ENCODE peak calls at places on chromosomes 1 and 21, in five cellular contexts. One of them, this sample, is unnamed.
A peak's percentile ranks its signal among the peaks of the same experiment; 100 is the strongest.

GRCh38 chr1:74180490-74180889 is 17.5 kb downstream of the LRRIQ3 start:
- DNase-seq in AG09309: peak; percentile 3
- DNase-seq in CD4-positive, alpha-beta T cell: no peak
- DNase-seq in astrocyte of the spinal cord: peak; percentile 5
- DNase-seq in brain microvascular endothelial cell: peak; percentile 18
- DNase-seq in this sample: no peak

GRCh38 chr1:46094454-46094853 is 38.0 kb downstream of the PIK3R3 start:
- DNase-seq in brain microvascular endothelial cell: no peak
- DNase-seq in astrocyte of the spinal cord: no peak
- DNase-seq in CD4-positive, alpha-beta T cell: no peak
- DNase-seq in AG09309: no peak
- DNase-seq in this sample: no peak

GRCh38 chr1:7856345-7856744 is 3.5 kb upstream of the UTS2 start:
- DNase-seq in AG09309: no peak
- DNase-seq in CD4-positive, alpha-beta T cell: no peak
- DNase-seq in brain microvascular endothelial cell: peak; percentile 9
- DNase-seq in astrocyte of the spinal cord: no peak
- DNase-seq in this sample: no peak

GRCh38 chr1:172723251-172723650 is 64.3 kb downstream of the FASLG start:
- DNase-seq in astrocyte of the spinal cord: peak; percentile 38
- DNase-seq in AG09309: no peak
- DNase-seq in brain microvascular endothelial cell: no peak
- DNase-seq in CD4-positive, alpha-beta T cell: no peak
- DNase-seq in this sample: no peak

GRCh38 chr1:165900576-165901380 is 73.4 kb downstream of the UCK2 start:
- DNase-seq in brain microvascular endothelial cell: peak; percentile 14
- DNase-seq in astrocyte of the spinal cord: peak; percentile 31
- DNase-seq in AG09309: no peak
- DNase-seq in CD4-positive, alpha-beta T cell: no peak
- DNase-seq in this sample: no peak

GRCh38 chr21:15422761-15423160 is 307.0 kb upstream of the USP25 start:
- DNase-seq in AG09309: no peak
- DNase-seq in CD4-positive, alpha-beta T cell: no peak
- DNase-seq in brain microvascular endothelial cell: peak; percentile 70
- DNase-seq in astrocyte of the spinal cord: peak; percentile 92
- DNase-seq in this sample: no peak

GRCh38 chr1:1033009-1033587 is 13.2 kb downstream of the AGRN start:
- DNase-seq in CD4-positive, alpha-beta T cell: peak; percentile 74
- DNase-seq in brain microvascular endothelial cell: peak; percentile 54
- DNase-seq in astrocyte of the spinal cord: peak; percentile 72
- DNase-seq in AG09309: no peak
- DNase-seq in this sample: peak; percentile 97

GRCh38 chr1:58819719-58820118 is 35.9 kb upstream of the JUN start:
- DNase-seq in CD4-positive, alpha-beta T cell: no peak
- DNase-seq in astrocyte of the spinal cord: no peak
- DNase-seq in AG09309: no peak
- DNase-seq in brain microvascular endothelial cell: peak; percentile 20
- DNase-seq in this sample: no peak

GRCh38 chr1:111789077-111789476 is 33.4 kb downstream of the DDX20 start:
- DNase-seq in brain microvascular endothelial cell: no peak
- DNase-seq in astrocyte of the spinal cord: no peak
- DNase-seq in AG09309: peak; percentile 8
- DNase-seq in CD4-positive, alpha-beta T cell: no peak
- DNase-seq in this sample: no peak

GRCh38 chr1:201877877-201878339 is 10.8 kb upstream of the SHISA4 start:
- DNase-seq in AG09309: no peak
- DNase-seq in CD4-positive, alpha-beta T cell: no peak
- DNase-seq in astrocyte of the spinal cord: peak; percentile 64
- DNase-seq in brain microvascular endothelial cell: peak; percentile 52
- DNase-seq in this sample: no peak

GRCh38 chr1:199394856-199395255 is 632.7 kb upstream of the NR5A2 start:
- DNase-seq in CD4-positive, alpha-beta T cell: no peak
- DNase-seq in astrocyte of the spinal cord: no peak
- DNase-seq in AG09309: no peak
- DNase-seq in brain microvascular endothelial cell: no peak
- DNase-seq in this sample: no peak

GRCh38 chr1:204445860-204446412 is 34.3 kb upstream of the PPP1R15B start:
- DNase-seq in CD4-positive, alpha-beta T cell: peak; percentile 14
- DNase-seq in brain microvascular endothelial cell: peak; percentile 13
- DNase-seq in astrocyte of the spinal cord: no peak
- DNase-seq in AG09309: no peak
- DNase-seq in this sample: peak; percentile 37

GRCh38 chr1:41627491-41628280 is 143.2 kb upstream of the EDN2 start:
- DNase-seq in AG09309: no peak
- DNase-seq in astrocyte of the spinal cord: no peak
- DNase-seq in CD4-positive, alpha-beta T cell: no peak
- DNase-seq in brain microvascular endothelial cell: no peak
- DNase-seq in this sample: no peak

GRCh38 chr1:2240251-2241156 is 12.4 kb downstream of the SKI start:
- DNase-seq in astrocyte of the spinal cord: peak; percentile 77
- DNase-seq in AG09309: no peak
- DNase-seq in CD4-positive, alpha-beta T cell: no peak
- DNase-seq in brain microvascular endothelial cell: no peak
- DNase-seq in this sample: no peak

GRCh38 chr1:181255270-181255929 is 166.9 kb downstream of the IER5 start:
- DNase-seq in brain microvascular endothelial cell: peak; percentile 71
- DNase-seq in astrocyte of the spinal cord: peak; percentile 93
- DNase-seq in AG09309: peak; percentile 98
- DNase-seq in CD4-positive, alpha-beta T cell: no peak
- DNase-seq in this sample: no peak

GRCh38 chr1:116951175-116951935 is 41.6 kb downstream of the PTGFRN start:
- DNase-seq in AG09309: peak; percentile 34
- DNase-seq in CD4-positive, alpha-beta T cell: no peak
- DNase-seq in astrocyte of the spinal cord: peak; percentile 84
- DNase-seq in brain microvascular endothelial cell: peak; percentile 49
- DNase-seq in this sample: no peak

GRCh38 chr1:200774311-200774710 is 35.6 kb downstream of the CAMSAP2 start:
- DNase-seq in CD4-positive, alpha-beta T cell: no peak
- DNase-seq in astrocyte of the spinal cord: no peak
- DNase-seq in brain microvascular endothelial cell: no peak
- DNase-seq in AG09309: no peak
- DNase-seq in this sample: no peak

GRCh38 chr1:64320470-64320869 is 117.0 kb downstream of the UBE2U start:
- DNase-seq in AG09309: peak; percentile 79
- DNase-seq in brain microvascular endothelial cell: no peak
- DNase-seq in astrocyte of the spinal cord: no peak
- DNase-seq in CD4-positive, alpha-beta T cell: no peak
- DNase-seq in this sample: no peak

GRCh38 chr1:162987866-162988265 is 81.3 kb upstream of the RGS4 start:
- DNase-seq in astrocyte of the spinal cord: peak; percentile 69
- DNase-seq in CD4-positive, alpha-beta T cell: no peak
- DNase-seq in brain microvascular endothelial cell: no peak
- DNase-seq in AG09309: no peak
- DNase-seq in this sample: no peak

GRCh38 chr1:2526824-2527552 is 592 bp upstream of the PANK4 start:
- DNase-seq in CD4-positive, alpha-beta T cell: no peak
- DNase-seq in brain microvascular endothelial cell: no peak
- DNase-seq in AG09309: no peak
- DNase-seq in astrocyte of the spinal cord: peak; percentile 31
- DNase-seq in this sample: no peak

GRCh38 chr21:45508607-45509565 is 33.4 kb downstream of the SLC19A1 start:
- DNase-seq in astrocyte of the spinal cord: no peak
- DNase-seq in AG09309: no peak
- DNase-seq in CD4-positive, alpha-beta T cell: no peak
- DNase-seq in brain microvascular endothelial cell: no peak
- DNase-seq in this sample: no peak

GRCh38 chr1:8987881-8988617 is 38.2 kb downstream of the SLC2A7 start:
- DNase-seq in astrocyte of the spinal cord: peak; percentile 53
- DNase-seq in brain microvascular endothelial cell: peak; percentile 34
- DNase-seq in CD4-positive, alpha-beta T cell: peak; percentile 60
- DNase-seq in AG09309: no peak
- DNase-seq in this sample: peak; percentile 55

GRCh38 chr21:38819719-38820147 is 14.0 kb downstream of the ETS2 start:
- DNase-seq in brain microvascular endothelial cell: peak; percentile 60
- DNase-seq in AG09309: no peak
- DNase-seq in astrocyte of the spinal cord: peak; percentile 61
- DNase-seq in CD4-positive, alpha-beta T cell: no peak
- DNase-seq in this sample: no peak

GRCh38 chr1:167297222-167298214 is 76.8 kb downstream of the POU2F1 start:
- DNase-seq in brain microvascular endothelial cell: no peak
- DNase-seq in CD4-positive, alpha-beta T cell: no peak
- DNase-seq in astrocyte of the spinal cord: no peak
- DNase-seq in AG09309: no peak
- DNase-seq in this sample: no peak

GRCh38 chr1:181451661-181452060 is 31.7 kb upstream of the CACNA1E start:
- DNase-seq in astrocyte of the spinal cord: no peak
- DNase-seq in AG09309: no peak
- DNase-seq in brain microvascular endothelial cell: no peak
- DNase-seq in CD4-positive, alpha-beta T cell: no peak
- DNase-seq in this sample: no peak

GRCh38 chr1:158248122-158248521 is 6.1 kb upstream of the CD1A start:
- DNase-seq in CD4-positive, alpha-beta T cell: peak; percentile 4
- DNase-seq in astrocyte of the spinal cord: no peak
- DNase-seq in AG09309: no peak
- DNase-seq in brain microvascular endothelial cell: no peak
- DNase-seq in this sample: no peak

GRCh38 chr21:45297869-45298268 is 10.2 kb upstream of the POFUT2 start:
- DNase-seq in AG09309: no peak
- DNase-seq in CD4-positive, alpha-beta T cell: no peak
- DNase-seq in brain microvascular endothelial cell: no peak
- DNase-seq in astrocyte of the spinal cord: no peak
- DNase-seq in this sample: no peak

GRCh38 chr1:157357111-157357510 is 195.2 kb downstream of the FCRL5 start:
- DNase-seq in AG09309: no peak
- DNase-seq in CD4-positive, alpha-beta T cell: no peak
- DNase-seq in brain microvascular endothelial cell: no peak
- DNase-seq in astrocyte of the spinal cord: no peak
- DNase-seq in this sample: no peak

GRCh38 chr1:87578464-87578863 is 249.8 kb downstream of the LMO4 start:
- DNase-seq in CD4-positive, alpha-beta T cell: no peak
- DNase-seq in astrocyte of the spinal cord: no peak
- DNase-seq in AG09309: no peak
- DNase-seq in brain microvascular endothelial cell: no peak
- DNase-seq in this sample: no peak

GRCh38 chr21:38611262-38611661 is 113.0 kb upstream of the ERG start:
- DNase-seq in astrocyte of the spinal cord: no peak
- DNase-seq in CD4-positive, alpha-beta T cell: no peak
- DNase-seq in AG09309: no peak
- DNase-seq in brain microvascular endothelial cell: no peak
- DNase-seq in this sample: no peak

GRCh38 chr1:115492880-115493279 is 148.9 kb upstream of the VANGL1 start:
- DNase-seq in brain microvascular endothelial cell: no peak
- DNase-seq in AG09309: no peak
- DNase-seq in astrocyte of the spinal cord: peak; percentile 71
- DNase-seq in CD4-positive, alpha-beta T cell: no peak
- DNase-seq in this sample: no peak

GRCh38 chr1:6275826-6276764 is 15.2 kb upstream of the GPR153 start:
- DNase-seq in brain microvascular endothelial cell: peak; percentile 76
- DNase-seq in astrocyte of the spinal cord: peak; percentile 56
- DNase-seq in CD4-positive, alpha-beta T cell: no peak
- DNase-seq in AG09309: peak; percentile 48
- DNase-seq in this sample: no peak
- TF ChIP-seq CTCF in brain microvascular endothelial cell: no peak
- TF ChIP-seq CTCF in astrocyte of the spinal cord: no peak
- TF ChIP-seq CTCF in CD4-positive, alpha-beta T cell: no peak
- TF ChIP-seq CTCF in AG09309: no peak
- TF ChIP-seq CTCF in this sample: no peak

DNA sequence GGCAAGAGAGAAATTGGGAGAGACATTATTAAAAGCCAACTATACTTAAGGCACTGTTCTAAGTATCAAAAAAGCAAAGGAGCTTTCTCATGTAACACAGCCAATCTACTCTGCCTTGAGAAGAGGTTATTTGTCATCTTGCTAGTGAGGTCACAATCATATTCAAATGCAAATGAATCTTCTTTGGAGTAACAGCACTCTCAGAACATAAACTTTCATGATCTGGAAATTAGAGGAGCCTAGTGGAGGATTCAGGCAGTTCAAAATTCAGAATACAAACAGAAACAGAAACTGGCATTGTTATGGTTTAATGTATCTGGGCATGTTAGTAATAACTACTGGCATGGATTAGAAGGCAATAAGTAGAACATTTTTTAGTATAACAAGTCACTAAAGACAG is 57.4 kb downstream of the ARID4B start:
- DNase-seq in AG09309: peak; percentile 23
- DNase-seq in CD4-positive, alpha-beta T cell: no peak
- DNase-seq in brain microvascular endothelial cell: no peak
- DNase-seq in astrocyte of the spinal cord: peak; percentile 45
- DNase-seq in this sample: no peak
- TF ChIP-seq CTCF in AG09309: no peak
- TF ChIP-seq CTCF in CD4-positive, alpha-beta T cell: no peak
- TF ChIP-seq CTCF in brain microvascular endothelial cell: no peak
- TF ChIP-seq CTCF in astrocyte of the spinal cord: no peak
- TF ChIP-seq CTCF in this sample: no peak

GRCh38 chr1:15271196-15271595 is 24.2 kb downstream of the FHAD1 start:
- DNase-seq in brain microvascular endothelial cell: no peak
- DNase-seq in AG09309: no peak
- DNase-seq in CD4-positive, alpha-beta T cell: no peak
- DNase-seq in astrocyte of the spinal cord: no peak
- DNase-seq in this sample: no peak

GRCh38 chr1:15273274-15273673 is 26.3 kb downstream of the FHAD1 start:
- DNase-seq in AG09309: no peak
- DNase-seq in astrocyte of the spinal cord: no peak
- DNase-seq in brain microvascular endothelial cell: no peak
- DNase-seq in CD4-positive, alpha-beta T cell: no peak
- DNase-seq in this sample: no peak

GRCh38 chr1:15275921-15276683 is 29.1 kb downstream of the FHAD1 start:
- DNase-seq in CD4-positive, alpha-beta T cell: no peak
- DNase-seq in astrocyte of the spinal cord: no peak
- DNase-seq in AG09309: no peak
- DNase-seq in brain microvascular endothelial cell: no peak
- DNase-seq in this sample: no peak

GRCh38 chr1:15272009-15272781 is 25.2 kb downstream of the FHAD1 start:
- DNase-seq in astrocyte of the spinal cord: peak; percentile 69
- DNase-seq in AG09309: peak; percentile 25
- DNase-seq in CD4-positive, alpha-beta T cell: no peak
- DNase-seq in brain microvascular endothelial cell: peak; percentile 73
- DNase-seq in this sample: peak; percentile 27

GRCh38 chr1:15272782-15273127 is 25.7 kb downstream of the FHAD1 start:
- DNase-seq in AG09309: no peak
- DNase-seq in astrocyte of the spinal cord: no peak
- DNase-seq in brain microvascular endothelial cell: no peak
- DNase-seq in CD4-positive, alpha-beta T cell: no peak
- DNase-seq in this sample: no peak
- TF ChIP-seq CTCF in AG09309: no peak
- TF ChIP-seq CTCF in astrocyte of the spinal cord: no peak
- TF ChIP-seq CTCF in brain microvascular endothelial cell: no peak
- TF ChIP-seq CTCF in CD4-positive, alpha-beta T cell: peak; percentile 7
- TF ChIP-seq CTCF in this sample: no peak

DNA sequence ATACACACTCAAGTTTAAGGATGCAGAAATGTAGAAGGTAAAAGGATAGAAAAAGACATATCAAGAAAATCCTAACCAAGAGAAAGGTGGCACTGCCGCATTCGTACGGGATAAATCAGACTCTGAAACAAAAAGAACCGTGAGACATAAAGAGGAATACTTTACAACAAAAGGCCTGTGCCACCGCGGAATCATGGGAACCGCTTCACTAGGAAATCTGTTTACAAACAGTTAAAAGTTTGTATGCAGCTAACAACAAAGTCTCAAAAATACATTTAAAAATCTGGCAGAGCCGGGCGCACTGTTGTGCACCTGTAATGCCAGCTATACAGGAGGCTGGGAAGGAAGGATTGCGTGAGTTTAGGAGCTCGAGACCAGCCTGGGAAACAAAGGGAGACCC is 8.1 kb downstream of the WRAP73 start:
- DNase-seq in astrocyte of the spinal cord: no peak
- DNase-seq in brain microvascular endothelial cell: no peak
- DNase-seq in CD4-positive, alpha-beta T cell: no peak
- DNase-seq in AG09309: no peak
- DNase-seq in this sample: no peak
- TF ChIP-seq CTCF in astrocyte of the spinal cord: no peak
- TF ChIP-seq CTCF in brain microvascular endothelial cell: no peak
- TF ChIP-seq CTCF in CD4-positive, alpha-beta T cell: no peak
- TF ChIP-seq CTCF in AG09309: no peak
- TF ChIP-seq CTCF in this sample: no peak